ENCODE peak calls at places on chromosomes 4 and X, in eight cellular contexts. D, N, M, F, L, A, G and O are unnamed samples.

GRCh38 chr4:139735381-139736256 is 70.0 kb downstream of the MGST2 start:
- DNase-seq in D (no peak), N (no peak), M (no peak), F (no peak), L (no peak), A (no peak), G (no peak), O (no peak)

GRCh38 chr4:173171098-173171497 is 2.5 kb downstream of the GALNT7 start:
- DNase-seq in D (no peak), N (no peak), M (no peak), F (no peak), L (no peak), A (no peak), G (no peak), O (no peak)

GRCh38 chr4:46425775-46426400 is 36.0 kb upstream of the GABRA2 start:
- DNase-seq in D (no peak), N (no peak), M (no peak), F (no peak), L (no peak), A (no peak), G (no peak), O (no peak)

GRCh38 chr4:30854566-30854965 is 134.4 kb downstream of the PCDH7 start:
- DNase-seq in D (no peak), N (no peak), M (no peak), F (no peak), L (no peak), A (no peak), G (no peak), O (no peak)

GRCh38 chr4:126603851-126604250 is 1028.9 kb upstream of the INTU start:
- DNase-seq in D (no peak), N (no peak), M (no peak), F (no peak), L (no peak), A (no peak), G (no peak), O (no peak)

GRCh38 chr4:183468210-183469095 is 24.0 kb downstream of the CDKN2AIP start:
- DNase-seq in D (no peak), N (no peak), M (no peak), F (no peak), L (no peak), A (no peak), G (no peak), O (no peak)

GRCh38 chrX:134543201-134543797 is 83.3 kb downstream of the HPRT1 start:
- DNase-seq in D (no peak), N (no peak), M (no peak), F (no peak), L (no peak), A (no peak), G (no peak), O (no peak)

GRCh38 chrX:8971116-8971515 is 62.8 kb downstream of the FAM9B start:
- DNase-seq in D (no peak), N (no peak), M (peak), F (no peak), L (peak), A (peak), G (no peak), O (peak)

GRCh38 chr4:74018771-74019170 is 19.7 kb downstream of the CXCL3 start:
- DNase-seq in D (no peak), N (no peak), M (no peak), F (no peak), L (no peak), A (no peak), G (no peak), O (no peak)

GRCh38 chr4:126701756-126702155 is 931.0 kb upstream of the INTU start:
- DNase-seq in D (no peak), N (no peak), M (peak), F (no peak), L (no peak), A (no peak), G (no peak), O (no peak)

GRCh38 chrX:40012039-40012799 is 85.5 kb downstream of the BCOR start:
- DNase-seq in D (no peak), N (peak), M (no peak), F (no peak), L (no peak), A (no peak), G (peak), O (no peak)

GRCh38 chr4:48970471-48970921 is 15.6 kb upstream of the CWH43 start:
- DNase-seq in D (no peak), N (peak), M (peak), F (no peak), L (no peak), A (peak), G (no peak), O (no peak)

GRCh38 chr4:181821039-181822004 is 421.9 kb upstream of the TENM3 start:
- DNase-seq in D (no peak), N (no peak), M (peak), F (no peak), L (no peak), A (no peak), G (no peak), O (no peak)

GRCh38 chrX:134423606-134424005 is 36.4 kb upstream of the HPRT1 start:
- DNase-seq in D (no peak), N (no peak), M (no peak), F (no peak), L (no peak), A (no peak), G (no peak), O (peak)

GRCh38 chrX:24148118-24148517 is 1.4 kb upstream of the ZFX start:
- DNase-seq in D (no peak), N (no peak), M (no peak), F (no peak), L (no peak), A (no peak), G (no peak), O (no peak)

GRCh38 chr4:35970366-35970960 is 273.9 kb downstream of the ARAP2 start:
- DNase-seq in D (no peak), N (no peak), M (no peak), F (no peak), L (no peak), A (no peak), G (no peak), O (no peak)

GRCh38 chr4:106676173-106676921 is 307.8 kb upstream of the GIMD1 start:
- DNase-seq in D (no peak), N (no peak), M (no peak), F (no peak), L (no peak), A (no peak), G (no peak), O (peak)

GRCh38 chr4:62640296-62640695 is 1440.2 kb downstream of the ADGRL3 start:
- DNase-seq in D (no peak), N (no peak), M (peak), F (no peak), L (no peak), A (no peak), G (no peak), O (no peak)

GRCh38 chrX:2548731-2549423 is 48.1 kb upstream of the DHRSX start:
- DNase-seq in D (no peak), N (no peak), M (no peak), F (no peak), L (no peak), A (peak), G (no peak), O (no peak)
- TF ChIP-seq CTCF in D (no peak), N (no peak), M (no peak), F (no peak), L (no peak), A (no peak), G (no peak), O (no peak)

DNA sequence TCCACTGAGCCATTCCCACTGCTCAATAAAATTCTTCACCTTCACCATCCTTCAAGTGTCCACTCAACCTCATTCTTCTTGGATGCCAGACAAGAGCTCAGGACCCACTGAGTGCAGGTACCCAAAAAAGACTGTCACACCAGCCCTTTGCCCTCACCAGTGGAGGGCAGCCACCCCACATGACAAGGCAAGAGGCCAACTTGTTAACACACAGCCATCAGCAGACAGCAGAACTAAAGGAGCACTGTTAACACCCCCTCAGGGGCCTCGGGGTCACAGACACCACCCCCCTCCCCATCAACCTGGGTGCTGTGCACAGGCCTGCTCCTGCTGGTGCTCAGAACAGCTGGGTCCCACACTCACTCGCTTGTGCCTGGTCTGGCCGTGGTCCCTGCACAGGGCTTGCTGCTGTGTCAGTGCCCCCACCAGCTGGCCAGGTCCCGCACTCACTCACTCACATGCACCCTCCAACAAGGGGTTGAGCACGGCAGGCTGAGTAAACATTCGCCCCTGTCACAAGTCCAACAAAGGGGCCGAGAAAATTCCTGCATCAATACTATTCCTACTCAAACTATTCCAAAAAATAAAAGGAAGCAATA is 54.1 kb downstream of the ATRX start:
- DNase-seq in D (no peak), N (peak), M (no peak), F (no peak), L (no peak), A (no peak), G (no peak), O (no peak)
- TF ChIP-seq CTCF in D (no peak), N (no peak), M (no peak), F (no peak), L (no peak), A (no peak), G (no peak), O (no peak)

DNA sequence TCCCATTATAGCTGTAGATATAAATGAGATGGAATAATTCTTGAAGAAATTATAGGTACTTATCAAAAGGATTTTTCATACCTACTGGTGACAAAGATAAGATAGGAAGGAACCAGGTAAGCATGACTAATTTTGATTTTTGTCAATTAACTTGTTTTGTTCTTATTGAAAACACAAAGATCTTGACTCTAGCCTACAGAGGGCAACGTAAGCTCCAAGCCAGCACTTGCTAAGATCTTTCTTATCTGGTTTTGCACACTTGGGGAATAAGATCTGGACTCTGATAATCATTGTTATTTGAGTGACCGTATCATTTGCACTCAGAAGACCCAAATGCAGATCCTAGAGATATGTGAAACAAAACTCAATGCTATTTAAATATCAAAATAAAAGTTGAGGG is 223.4 kb downstream of the VEGFC start:
- DNase-seq in D (no peak), N (no peak), M (no peak), F (no peak), L (no peak), A (no peak), G (no peak), O (no peak)
- TF ChIP-seq CTCF in D (no peak), N (no peak), M (no peak), F (no peak), L (no peak), A (no peak), G (no peak), O (peak)

GRCh38 chr4:78928835-78929234 is 10.4 kb downstream of the PAQR3 start:
- DNase-seq in D (no peak), N (no peak), M (no peak), F (no peak), L (no peak), A (no peak), G (no peak), O (no peak)

GRCh38 chr4:78926825-78927224 is 12.4 kb downstream of the PAQR3 start:
- DNase-seq in D (no peak), N (no peak), M (no peak), F (no peak), L (no peak), A (no peak), G (no peak), O (no peak)

GRCh38 chr4:78922207-78922606 is 17.0 kb downstream of the PAQR3 start:
- DNase-seq in D (no peak), N (no peak), M (no peak), F (no peak), L (no peak), A (no peak), G (no peak), O (no peak)

DNA sequence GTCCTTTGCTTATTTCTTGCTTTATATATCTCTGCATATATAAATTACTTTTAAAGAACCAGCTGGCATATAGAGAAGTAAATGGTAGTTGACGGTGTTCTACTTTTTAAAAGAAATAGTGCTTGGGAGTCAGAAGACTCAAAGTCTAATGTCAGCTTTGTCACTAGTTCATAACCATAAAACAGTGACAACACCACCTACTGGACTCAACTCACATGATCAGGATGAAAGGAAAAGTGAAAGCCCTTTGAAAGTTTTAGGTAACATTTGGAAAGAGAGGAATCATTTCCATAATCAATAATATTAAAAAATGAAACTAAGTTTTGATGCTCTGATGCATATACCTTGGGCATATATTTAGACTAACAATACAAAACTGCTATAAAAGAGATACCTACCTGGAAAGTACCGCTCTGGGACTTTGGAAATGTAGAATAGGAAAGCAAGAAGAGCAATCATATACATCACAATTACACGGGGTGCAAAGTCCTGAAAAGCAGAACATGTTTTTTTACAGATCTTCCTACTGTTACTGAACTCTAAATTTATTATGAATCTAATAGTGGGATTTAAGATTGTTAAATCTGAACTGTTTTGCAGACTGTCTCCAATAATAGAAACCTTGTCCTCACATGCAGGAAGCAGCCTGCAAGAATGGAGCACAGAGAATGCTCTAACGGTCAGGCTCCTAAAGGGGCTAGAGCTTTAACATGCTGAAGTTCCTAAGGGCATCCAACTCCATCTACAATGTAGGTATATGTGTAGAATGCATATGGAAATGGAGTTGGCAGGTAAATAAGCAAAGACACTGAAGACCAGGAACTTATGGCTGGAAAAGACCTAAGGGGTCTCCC is 15.6 kb downstream of the PAQR3 start:
- DNase-seq in D (no peak), N (no peak), M (no peak), F (no peak), L (no peak), A (no peak), G (no peak), O (no peak)
- TF ChIP-seq CTCF in D (no peak), N (no peak), M (no peak), F (no peak), L (no peak), A (no peak), G (no peak), O (no peak)

DNA sequence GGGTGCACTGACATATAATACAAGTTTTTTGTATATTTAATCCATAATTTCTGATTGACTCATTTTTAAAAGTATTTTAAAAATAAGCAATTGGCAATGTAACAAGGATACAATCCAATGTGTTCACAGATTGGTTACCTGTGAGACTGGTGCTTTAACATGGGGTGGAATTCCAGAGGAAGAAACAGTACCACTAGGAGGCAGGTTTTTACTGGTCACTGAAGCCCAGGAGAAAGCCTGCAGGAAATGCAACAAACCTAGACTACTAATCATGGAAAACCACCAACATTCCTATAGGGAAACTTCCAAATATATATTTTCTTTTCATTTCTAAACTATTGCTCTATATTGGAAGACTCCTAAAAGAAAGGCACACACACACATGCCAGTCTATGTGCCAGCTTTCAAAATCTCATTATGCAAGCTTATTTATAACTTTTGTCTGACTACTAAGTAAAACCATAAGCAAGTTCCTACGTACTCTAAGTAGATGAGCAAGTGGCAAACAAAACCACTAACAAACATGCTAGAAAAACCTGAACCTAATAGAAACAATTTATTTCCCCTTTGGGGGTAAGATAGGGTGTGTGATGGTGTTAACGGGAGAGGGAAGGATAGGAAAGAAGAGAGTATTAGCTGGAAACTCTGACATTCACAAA is 19.2 kb downstream of the G3BP2 start:
- DNase-seq in D (no peak), N (no peak), M (no peak), F (no peak), L (no peak), A (no peak), G (no peak), O (no peak)
- TF ChIP-seq CTCF in D (peak), N (peak), M (peak), F (peak), L (no peak), A (peak), G (peak), O (peak)

GRCh38 chrX:136166221-136166855 is 19.0 kb downstream of the FHL1 start:
- DNase-seq in D (no peak), N (peak), M (no peak), F (no peak), L (no peak), A (no peak), G (no peak), O (no peak)

GRCh38 chrX:136163694-136164093 is 16.4 kb downstream of the FHL1 start:
- DNase-seq in D (no peak), N (no peak), M (no peak), F (no peak), L (no peak), A (no peak), G (no peak), O (no peak)

GRCh38 chrX:136158685-136159084 is 11.4 kb downstream of the FHL1 start:
- DNase-seq in D (no peak), N (no peak), M (no peak), F (no peak), L (no peak), A (no peak), G (no peak), O (no peak)

GRCh38 chrX:136159615-136160025 is 12.3 kb downstream of the FHL1 start:
- DNase-seq in D (no peak), N (no peak), M (no peak), F (no peak), L (no peak), A (no peak), G (no peak), O (no peak)

DNA sequence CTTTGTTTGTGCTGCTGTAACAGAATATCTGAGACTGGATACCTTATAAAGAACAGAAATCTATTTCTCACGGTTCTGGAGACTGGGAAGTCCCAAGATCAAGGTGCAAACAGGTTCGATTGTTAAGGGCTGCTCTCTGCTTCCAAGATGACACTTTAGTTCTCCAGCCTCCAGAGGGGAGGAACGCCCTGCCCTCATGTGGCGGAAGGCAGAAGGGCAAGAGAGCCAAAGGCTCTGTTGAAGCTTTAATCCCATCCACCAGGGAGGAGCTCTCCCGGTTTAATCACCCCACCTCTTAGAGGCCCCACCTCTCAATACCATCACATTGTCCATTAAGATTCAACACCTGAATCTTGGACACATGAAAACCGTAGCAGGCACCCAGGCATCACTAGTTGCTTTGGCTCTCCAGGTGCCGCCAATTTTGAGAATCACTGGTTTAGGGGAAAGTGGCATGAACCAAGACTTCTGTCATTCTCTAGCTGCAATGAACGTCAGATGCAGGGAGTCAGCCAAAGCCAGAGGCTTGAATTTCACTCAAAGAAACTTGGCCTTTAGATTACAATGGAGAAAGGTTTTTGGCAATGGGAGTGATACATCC is 15.6 kb downstream of the FHL1 start:
- DNase-seq in D (no peak), N (peak), M (no peak), F (peak), L (no peak), A (no peak), G (peak), O (no peak)
- TF ChIP-seq CTCF in D (peak), N (peak), M (peak), F (peak), L (peak), A (peak), G (peak), O (peak)

GRCh38 chr4:17934286-17934685 is 87.3 kb downstream of the LCORL start:
- DNase-seq in D (no peak), N (no peak), M (no peak), F (no peak), L (no peak), A (no peak), G (no peak), O (no peak)
- TF ChIP-seq CTCF in D (peak), N (no peak), M (no peak), F (no peak), L (no peak), A (no peak), G (no peak), O (peak)

DNA sequence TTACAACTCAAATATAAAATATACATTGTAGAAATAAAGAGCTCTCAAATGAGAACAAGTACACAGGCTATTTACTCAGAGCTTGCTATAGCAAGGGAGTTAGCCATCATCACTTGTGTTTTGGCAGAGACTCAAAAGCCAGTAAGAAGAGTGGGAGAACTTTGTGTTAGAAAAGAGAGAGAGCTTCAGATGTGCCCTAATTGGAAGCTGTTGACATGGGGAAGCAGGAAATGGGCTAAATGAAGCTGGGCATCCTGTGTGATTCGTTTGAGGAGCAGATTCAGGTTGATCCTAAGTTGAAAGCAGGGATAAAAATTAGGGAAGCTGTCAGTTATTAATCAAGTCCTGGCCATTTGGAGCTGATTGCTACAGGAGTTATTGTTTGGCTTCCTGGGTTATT is 207.4 kb upstream of the MAOA start:
- DNase-seq in D (no peak), N (no peak), M (no peak), F (no peak), L (no peak), A (no peak), G (no peak), O (no peak)
- TF ChIP-seq CTCF in D (no peak), N (no peak), M (no peak), F (no peak), L (no peak), A (no peak), G (no peak), O (no peak)

GRCh38 chrX:103635436-103635835 is 6.7 kb downstream of the TCEAL1 start:
- DNase-seq in D (no peak), N (no peak), M (no peak), F (no peak), L (no peak), A (no peak), G (no peak), O (no peak)
- TF ChIP-seq CTCF in D (no peak), N (no peak), M (no peak), F (no peak), L (no peak), A (no peak), G (no peak), O (no peak)